ENCODE peak calls at places on chromosomes 5 and 9, in four cellular contexts. C is HepG2, B is H1, N is K562. V is an unnamed sample.
A peak's percentile ranks its signal among the peaks of the same experiment; 100 is the strongest.

GRCh38 chr9:6968271-6968670 is 210.5 kb downstream of the KDM4C start:
- DNase-seq in C (no peak), B (no peak), N (no peak), V (no peak)

GRCh38 chr9:68530618-68531017 is 10.1 kb downstream of the TMEM252 start:
- DNase-seq in C (peak; percentile 80), B (no peak), N (no peak), V (peak; percentile 18)

GRCh38 chr9:19457694-19458009 is 48.8 kb downstream of the ACER2 start:
- DNase-seq in C (no peak), B (no peak), N (no peak), V (no peak)

GRCh38 chr5:58922392-58923171 is 339.7 kb downstream of the RAB3C start:
- DNase-seq in C (no peak), B (no peak), N (no peak), V (no peak)

GRCh38 chr5:61289241-61289640 is 42.8 kb upstream of the ZSWIM6 start:
- DNase-seq in C (no peak), B (no peak), N (no peak), V (no peak)

GRCh38 chr5:112669328-112669963 is 68.2 kb upstream of the APC start:
- DNase-seq in C (no peak), B (no peak), N (no peak), V (no peak)

GRCh38 chr9:85258823-85259370 is 482.9 kb downstream of the AGTPBP1 start:
- DNase-seq in C (peak; percentile 39), B (peak; percentile 67), N (peak; percentile 8), V (peak; percentile 60)

GRCh38 chr9:88874391-88874790 is 116.9 kb upstream of the S1PR3 start:
- DNase-seq in C (peak; percentile 20), B (no peak), N (peak; percentile 18), V (peak; percentile 47)

GRCh38 chr9:125932012-125932411 is 184.8 kb downstream of the PBX3 start:
- DNase-seq in C (no peak), B (no peak), N (no peak), V (peak; percentile 62)

GRCh38 chr5:56415356-56415765 is 182.2 kb upstream of the ANKRD55 start:
- DNase-seq in C (no peak), B (no peak), N (peak; percentile 56), V (no peak)

GRCh38 chr5:23208959-23209431 is 298.4 kb upstream of the PRDM9 start:
- DNase-seq in C (peak; percentile 39), B (peak; percentile 51), N (peak; percentile 37), V (peak; percentile 12)

GRCh38 chr9:121201045-121201737 is 478 bp downstream of the RAB14 start:
- DNase-seq in C (no peak), B (peak; percentile 64), N (peak; percentile 62), V (no peak)

GRCh38 chr5:135434591-135435466 is 12.3 kb downstream of the DCANP1 start:
- DNase-seq in C (peak; percentile 54), B (peak; percentile 28), N (peak; percentile 6), V (no peak)

GRCh38 chr5:16427572-16427971 is 38.0 kb downstream of the ZNF622 start:
- DNase-seq in C (no peak), B (no peak), N (no peak), V (no peak)

GRCh38 chr9:131889437-131890244 is 149.8 kb upstream of the RAPGEF1 start:
- DNase-seq in C (no peak), B (no peak), N (no peak), V (no peak)

GRCh38 chr9:76109953-76110352 is 219.5 kb downstream of the PCSK5 start:
- DNase-seq in C (no peak), B (no peak), N (no peak), V (no peak)

GRCh38 chr9:90629354-90629753 is 13.3 kb downstream of the DIRAS2 start:
- DNase-seq in C (no peak), B (no peak), N (no peak), V (no peak)

GRCh38 chr5:128353416-128354107 is 184.5 kb downstream of the FBN2 start:
- DNase-seq in C (no peak), B (no peak), N (no peak), V (no peak)

GRCh38 chr5:14871084-14871572 is 450 bp downstream of the ANKH start:
- DNase-seq in C (no peak), B (peak; percentile 57), N (peak; percentile 18), V (peak; percentile 4)

GRCh38 chr9:127789179-127789578 is 3.3 kb downstream of the CDK9 start:
- DNase-seq in C (no peak), B (no peak), N (no peak), V (no peak)

GRCh38 chr9:91089405-91090131 is 272.1 kb downstream of the AUH start:
- DNase-seq in C (peak; percentile 52), B (no peak), N (peak; percentile 13), V (no peak)

GRCh38 chr5:41413067-41413466 is 97.3 kb downstream of the PLCXD3 start:
- DNase-seq in C (no peak), B (no peak), N (no peak), V (no peak)

GRCh38 chr9:130331573-130331972 is 66.0 kb downstream of the HMCN2 start:
- DNase-seq in C (no peak), B (no peak), N (no peak), V (no peak)

GRCh38 chr5:40277161-40277906 is 402.4 kb upstream of the PTGER4 start:
- DNase-seq in C (no peak), B (no peak), N (no peak), V (no peak)

GRCh38 chr5:142512680-142513042 is 173.2 kb downstream of the FGF1 start:
- DNase-seq in C (peak; percentile 34), B (no peak), N (no peak), V (peak; percentile 31)

DNA sequence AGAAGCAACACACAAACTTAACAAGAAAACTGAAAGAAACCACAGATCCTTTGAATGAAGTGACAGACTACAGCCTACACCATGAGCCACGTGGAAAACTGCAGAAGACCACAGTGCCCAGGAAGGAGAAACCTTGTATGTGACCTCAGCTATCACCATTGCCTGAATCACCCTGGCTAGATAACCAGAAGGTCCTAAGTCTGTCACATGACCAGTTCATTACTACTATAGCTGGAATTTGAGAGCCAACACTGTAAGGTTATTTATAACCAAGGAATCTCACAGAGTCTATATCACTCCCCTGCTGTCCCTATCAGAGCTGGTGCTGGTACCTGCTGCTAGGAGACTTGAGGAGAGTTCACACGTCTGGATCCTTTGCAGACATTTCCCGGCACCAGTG is 90.3 kb upstream of the FBXL17 start:
- DNase-seq in C (no peak), B (no peak), N (no peak), V (no peak)
- TF ChIP-seq RNF2 in C (no peak), B (no peak), N (no peak), V (no peak)

DNA sequence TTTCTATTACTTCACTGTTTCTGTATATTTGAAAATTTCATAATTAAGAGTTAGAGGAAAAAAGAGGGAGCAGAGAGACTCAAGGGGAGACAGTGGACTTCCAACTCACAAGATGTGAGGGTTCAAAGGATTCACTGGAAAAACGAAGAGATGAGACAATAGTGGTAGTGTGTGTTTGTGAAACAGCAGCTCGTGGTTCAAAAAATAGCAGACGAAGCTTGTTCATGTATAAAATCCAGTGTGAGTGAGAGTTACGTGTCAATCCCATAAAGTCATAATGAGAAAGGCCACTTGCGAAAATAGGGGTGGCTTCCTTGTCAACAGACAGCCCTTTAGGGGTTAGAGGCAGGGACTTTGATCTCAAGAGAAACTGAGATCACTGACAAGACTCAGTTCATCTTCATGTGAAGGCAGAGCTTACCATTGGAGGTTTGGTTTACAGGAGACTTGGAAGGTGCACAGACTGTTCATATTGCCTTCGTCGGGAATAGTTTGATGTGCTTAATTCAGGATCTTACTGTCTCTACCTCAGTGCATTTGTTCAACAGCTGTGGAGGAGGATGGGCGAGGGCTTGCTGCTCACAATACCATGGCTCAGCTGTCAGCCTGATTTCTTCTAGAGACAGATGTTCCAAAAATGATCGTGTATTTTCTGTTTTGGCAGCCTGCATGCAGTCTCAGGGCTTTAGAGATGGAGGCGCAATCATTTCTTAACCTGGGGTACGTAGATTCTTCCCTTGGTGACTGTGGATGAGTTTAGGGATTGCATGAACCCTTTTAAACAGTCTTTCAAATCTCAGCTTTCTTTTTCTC is 105.7 kb upstream of the KLF9 start:
- DNase-seq in C (no peak), B (no peak), N (no peak), V (no peak)
- TF ChIP-seq RNF2 in C (no peak), B (no peak), N (no peak), V (no peak)

DNA sequence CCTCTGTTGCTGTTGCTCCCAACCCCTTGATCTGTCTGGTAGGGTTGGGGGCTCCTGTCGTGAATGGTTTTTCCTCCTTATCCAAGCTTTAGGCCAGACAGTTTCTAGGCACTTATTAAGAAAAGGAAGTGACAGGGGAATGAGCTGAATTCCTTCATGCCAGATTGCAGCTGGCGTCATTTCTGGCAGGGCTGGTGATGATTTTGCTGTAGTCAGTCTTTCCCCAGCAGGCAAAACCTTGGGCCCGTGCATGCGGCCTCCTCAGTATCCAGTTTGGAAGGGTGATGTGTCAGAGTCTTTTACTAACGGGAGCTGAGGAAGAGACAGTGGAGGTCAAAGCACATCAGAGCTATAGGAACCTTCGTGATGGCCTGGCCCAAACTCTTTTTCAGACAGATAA is 58.8 kb downstream of the COL27A1 start:
- DNase-seq in C (no peak), B (no peak), N (no peak), V (no peak)
- TF ChIP-seq RNF2 in C (no peak), B (no peak), N (no peak), V (no peak)

GRCh38 chr9:98607152-98607551 is 101.6 kb downstream of the GABBR2 start:
- DNase-seq in C (no peak), B (no peak), N (no peak), V (no peak)

GRCh38 chr9:98605116-98605515 is 103.6 kb downstream of the GABBR2 start:
- DNase-seq in C (no peak), B (no peak), N (no peak), V (no peak)

GRCh38 chr9:98602839-98603238 is 105.9 kb downstream of the GABBR2 start:
- DNase-seq in C (no peak), B (no peak), N (no peak), V (no peak)

GRCh38 chr9:98606730-98607129 is 102.0 kb downstream of the GABBR2 start:
- DNase-seq in C (no peak), B (no peak), N (no peak), V (no peak)

GRCh38 chr9:98603821-98604383 is 104.8 kb downstream of the GABBR2 start:
- DNase-seq in C (no peak), B (no peak), N (no peak), V (no peak)
- TF ChIP-seq RNF2 in C (no peak), B (no peak), N (no peak), V (no peak)

GRCh38 chr9:35350212-35350611 is 139.7 kb upstream of the RUSC2 start:
- DNase-seq in C (no peak), B (no peak), N (no peak), V (no peak)
- TF ChIP-seq RNF2 in C (no peak), B (no peak), N (no peak), V (no peak)

DNA sequence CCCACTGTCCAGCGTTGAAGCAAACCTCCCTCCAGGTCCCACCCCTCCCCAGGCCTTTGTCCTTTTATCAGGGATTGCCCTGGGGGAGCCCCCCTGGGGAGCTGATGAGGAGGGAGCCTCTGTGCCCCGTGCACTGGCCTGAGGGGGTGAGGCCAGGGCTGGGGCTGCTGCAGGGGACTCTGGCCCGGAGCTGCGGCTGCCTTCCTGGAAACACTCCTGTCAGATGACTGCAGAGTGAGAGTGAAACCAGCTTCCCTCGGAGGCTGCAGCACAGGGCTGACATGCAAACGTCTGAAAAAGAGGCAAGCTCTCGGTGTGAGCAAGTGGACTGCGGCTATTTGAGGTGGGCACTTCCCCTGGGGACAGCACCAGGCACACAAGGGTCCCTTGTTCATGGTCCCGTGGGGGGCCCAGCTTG is 4.6 kb upstream of the TRAF2 start:
- DNase-seq in C (peak; percentile 52), B (no peak), N (peak; percentile 61), V (no peak)
- TF ChIP-seq RNF2 in C (no peak), B (no peak), N (no peak), V (no peak)

GRCh38 chr9:31347082-31347617 is 1037.3 kb upstream of the ACO1 start:
- DNase-seq in C (no peak), B (no peak), N (no peak), V (no peak)
- TF ChIP-seq RNF2 in C (no peak), B (no peak), N (no peak), V (no peak)

V was measured in A549.